ENCODE peak calls at places on chromosomes 1 and 21, in five cellular contexts. D, K, X, V and A are unnamed samples.
A peak's percentile ranks its signal among the peaks of the same experiment; 100 is the strongest.

GRCh38 chr1:189180057-189180456 is 1297.6 kb downstream of the BRINP3 start:
- DNase-seq in D (no peak), V (no peak), K (no peak), X (no peak), A (no peak)

GRCh38 chr1:242544071-242544470 is 19.6 kb upstream of the PLD5 start:
- DNase-seq in K (no peak), D (no peak), V (no peak), X (no peak), A (no peak)

GRCh38 chr1:34265396-34265795 is 88.7 kb downstream of the C1orf94 start:
- DNase-seq in K (no peak), X (no peak), V (no peak), D (no peak), A (no peak)

GRCh38 chr1:180950321-180950720 is 37.6 kb downstream of the KIAA1614 start:
- DNase-seq in V (no peak), D (no peak), X (no peak), K (no peak), A (no peak)

GRCh38 chr1:110877776-110878175 is 4.8 kb downstream of the CD53 start:
- DNase-seq in K (no peak), D (no peak), X (no peak), V (no peak), A (no peak)

GRCh38 chr1:161196521-161197451 is 2.1 kb downstream of the ADAMTS4 start:
- DNase-seq in V (peak; percentile 53), K (peak; percentile 59), X (peak; percentile 48), D (peak; percentile 75), A (peak; percentile 90)

GRCh38 chr1:46532498-46533178 is 18.8 kb downstream of the KNCN start:
- DNase-seq in X (peak; percentile 64), K (no peak), D (peak; percentile 36), V (no peak), A (peak; percentile 59)

GRCh38 chr1:2543543-2544092 is 12.6 kb upstream of the TNFRSF14 start:
- DNase-seq in K (no peak), X (peak; percentile 27), D (peak; percentile 27), V (no peak), A (peak; percentile 46)

GRCh38 chr1:94326329-94326728 is 88.9 kb upstream of the ARHGAP29 start:
- DNase-seq in X (no peak), K (no peak), D (peak; percentile 15), V (no peak), A (peak; percentile 27)

GRCh38 chr1:207155018-207155417 is 51.0 kb downstream of the C4BPA start:
- DNase-seq in D (no peak), V (no peak), K (no peak), X (no peak), A (no peak)

GRCh38 chr1:42737257-42737656 is 2.8 kb downstream of the CLDN19 start:
- DNase-seq in X (no peak), V (no peak), D (no peak), K (no peak), A (no peak)

GRCh38 chr1:18396247-18396646 is 84.5 kb upstream of the KLHDC7A start:
- DNase-seq in K (no peak), D (peak; percentile 0), X (no peak), V (no peak), A (no peak)

GRCh38 chr1:63798284-63798683 is 24.5 kb downstream of the ROR1 start:
- DNase-seq in K (no peak), V (no peak), X (no peak), D (no peak), A (no peak)

GRCh38 chr1:53532912-53533311 is 73.7 kb downstream of the DMRTB1 start:
- DNase-seq in D (no peak), X (no peak), K (no peak), V (no peak), A (peak; percentile 33)

GRCh38 chr1:34774967-34775366 is 6.0 kb upstream of the GJB3 start:
- DNase-seq in D (no peak), X (no peak), K (no peak), V (no peak), A (no peak)

GRCh38 chr1:222521299-222522104 is 26.4 kb downstream of the HHIPL2 start:
- DNase-seq in K (no peak), X (peak; percentile 53), V (peak; percentile 22), D (peak; percentile 44), A (peak; percentile 86)

GRCh38 chr1:44170281-44170823 is 28.9 kb upstream of the KLF18 start:
- DNase-seq in D (peak; percentile 29), V (no peak), X (peak; percentile 58), K (no peak), A (peak; percentile 70)

GRCh38 chr21:30072496-30072895 is 94.1 kb downstream of the CLDN17 start:
- DNase-seq in D (no peak), V (peak; percentile 45), X (peak; percentile 0), K (no peak), A (peak; percentile 54)

GRCh38 chr1:19676438-19676922 is 11.8 kb downstream of the HTR6 start:
- DNase-seq in D (peak; percentile 59), X (peak; percentile 64), K (peak; percentile 16), V (peak; percentile 48), A (peak; percentile 39)

GRCh38 chr1:230172016-230172356 is 104.9 kb downstream of the GALNT2 start:
- DNase-seq in V (no peak), X (no peak), K (no peak), D (no peak), A (no peak)
- TF ChIP-seq CTCF in V (no peak), X (no peak), K (no peak), D (no peak), A (no peak)

DNA sequence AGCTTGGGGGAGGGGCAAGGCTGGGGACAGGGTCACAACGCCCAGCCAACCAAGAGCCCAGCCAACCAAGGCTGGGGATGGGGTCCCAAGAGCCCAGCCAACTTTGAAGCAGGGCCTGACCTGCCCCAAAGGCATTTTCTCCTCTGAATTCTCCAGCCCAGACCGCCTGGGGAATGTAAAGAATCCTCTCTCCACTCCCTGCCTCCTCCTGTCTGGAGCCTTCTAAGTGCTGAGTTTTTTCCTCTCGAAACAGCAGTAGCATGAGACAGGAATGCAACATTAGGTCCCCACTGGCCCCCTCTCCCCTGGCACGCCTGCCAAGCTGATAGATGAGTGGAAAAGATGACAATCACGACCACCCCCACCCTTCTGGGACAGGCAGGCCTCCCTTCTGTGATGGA is 17.0 kb downstream of the C1orf198 start:
- DNase-seq in K (no peak), X (peak; percentile 95), V (peak; percentile 61), D (peak; percentile 55), A (peak; percentile 55)
- H3K4me3 ChIP-seq in K (no peak overlapping the region), X (no peak overlapping the region), V (no peak overlapping the region), D (no peak overlapping the region), A (no peak overlapping the region)

GRCh38 chr1:41023279-41023990 is 1.9 kb upstream of the SLFNL1 start:
- DNase-seq in V (no peak), D (no peak), K (no peak), X (peak; percentile 20), A (peak; percentile 12)
- TF ChIP-seq CTCF in V (peak; percentile 66), D (peak; percentile 40), K (peak; percentile 48), X (peak; percentile 39), A (peak; percentile 28)

GRCh38 chr1:208159542-208160258 is 84.5 kb downstream of the PLXNA2 start:
- DNase-seq in V (peak; percentile 79), X (peak; percentile 93), K (peak; percentile 60), D (peak; percentile 82), A (peak; percentile 93)
- H3K4me3 ChIP-seq in V (no peak overlapping the region), X (no peak overlapping the region), K (no peak overlapping the region), D (no peak overlapping the region), A (no peak overlapping the region)

GRCh38 chr21:41507521-41508414 is at the start of gene TMPRSS2:
- DNase-seq in D (no peak), K (no peak), X (no peak), V (no peak), A (no peak)

GRCh38 chr21:41509733-41510132 is 1.8 kb upstream of the TMPRSS2 start:
- DNase-seq in X (no peak), V (no peak), K (no peak), D (no peak), A (no peak)

GRCh38 chr21:41510500-41510899 is 2.5 kb upstream of the TMPRSS2 start:
- DNase-seq in V (no peak), K (no peak), X (no peak), D (no peak), A (no peak)

GRCh38 chr21:41508415-41509205 is 652 bp upstream of the TMPRSS2 start:
- DNase-seq in D (no peak), X (no peak), V (no peak), K (no peak), A (no peak)

DNA sequence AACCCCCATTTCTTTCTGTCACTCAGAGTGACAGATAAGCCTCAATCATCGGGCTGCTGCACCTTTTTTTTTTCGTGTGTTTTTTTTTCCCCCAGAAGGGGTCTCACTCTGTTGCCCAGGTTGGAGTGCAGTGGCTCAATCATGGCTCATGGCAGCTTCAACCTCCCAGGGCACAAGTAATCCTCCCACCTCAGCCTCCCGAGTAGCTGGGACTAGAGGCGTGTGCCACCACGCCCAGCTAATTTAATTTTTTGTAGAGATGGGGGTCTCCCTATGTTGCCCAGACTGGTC is 1.2 kb upstream of the TMPRSS2 start:
- DNase-seq in K (no peak), X (no peak), D (no peak), V (no peak), A (no peak)
- TF ChIP-seq CTCF in K (no peak), X (no peak), D (no peak), V (no peak), A (no peak)

GRCh38 chr1:151835596-151835995 is 4.0 kb upstream of the RORC start:
- DNase-seq in K (no peak), V (no peak), D (no peak), X (no peak), A (no peak)

GRCh38 chr1:151839457-151840409 is at the start of gene C2CD4D:
- DNase-seq in X (no peak), V (no peak), K (no peak), D (no peak), A (no peak)

GRCh38 chr1:151838491-151839412 is 868 bp downstream of the C2CD4D start:
- DNase-seq in X (no peak), V (no peak), K (no peak), D (no peak), A (no peak)

GRCh38 chr1:151837197-151837596 is 2.4 kb downstream of the C2CD4D start:
- DNase-seq in D (no peak), V (no peak), K (no peak), X (no peak), A (no peak)

DNA sequence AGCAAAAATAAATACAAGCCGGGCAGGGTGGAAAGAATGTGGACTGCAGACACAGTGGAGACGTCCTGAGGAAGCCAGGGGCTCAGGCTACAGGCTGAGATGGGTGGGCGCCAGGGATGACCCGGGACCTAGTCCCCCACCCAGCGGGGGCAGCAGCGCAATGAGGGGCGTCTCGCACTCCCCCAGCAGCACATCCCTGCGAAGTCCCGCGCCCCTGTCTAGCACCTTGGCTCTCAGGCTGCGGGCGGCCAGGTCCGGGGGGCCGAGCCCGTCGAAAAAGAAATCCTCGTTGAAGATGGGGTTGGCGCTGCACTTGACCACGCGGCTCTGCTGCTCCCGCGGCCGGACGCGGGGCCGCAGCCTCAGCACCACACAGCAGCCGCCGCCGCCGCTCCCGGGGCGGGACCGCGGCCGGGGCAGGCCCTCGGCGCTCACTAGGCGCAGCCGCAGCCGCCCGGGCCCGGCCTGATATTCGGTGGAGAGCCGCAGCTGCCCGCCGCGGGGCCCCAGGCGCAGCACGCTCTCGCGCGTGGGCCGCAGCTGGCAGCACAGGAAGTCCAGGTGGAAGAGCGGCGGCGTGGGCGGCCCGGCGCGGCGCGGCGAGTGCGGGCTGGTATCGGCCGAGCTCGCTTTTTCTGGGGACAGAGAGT is 1.7 kb downstream of the C2CD4D start:
- DNase-seq in D (peak; percentile 10), V (no peak), K (no peak), X (no peak), A (peak; percentile 59)
- H3K4me3 ChIP-seq in D (peak overlapping the region; percentile 36), V (peak overlapping the region; percentile 12), K (peak overlapping the region; percentile 17), X (no peak overlapping the region), A (no peak overlapping the region)